ENCODE peak calls at places on chromosomes 12 and 14, in five cellular contexts. M is HCEC 1CT; O is WERI-Rb-1; K is Calu3; Z is activated T-helper 1 cell treated with anti-CD3 and anti-CD28 coated beads, Interleukin-2, amount 50 U/mL, for 16 hours. G is an unnamed sample.

GRCh38 chr12:49026678-49027480 is 8.3 kb upstream of the PRKAG1 start:
- DNase-seq in Z (no peak), M (no peak), O (no peak), K (no peak), G (no peak)

GRCh38 chr12:23949212-23950010 is at the start of gene SOX5:
- DNase-seq in K (no peak), Z (no peak), O (peak; percentile 70), M (peak; percentile 79), G (peak; percentile 35)

GRCh38 chr12:118981285-118982201 is at the start of gene SRRM4:
- DNase-seq in O (peak; percentile 98), M (no peak), K (no peak), Z (no peak), G (no peak)

GRCh38 chr12:5511644-5512584 is 80.0 kb downstream of the NTF3 start:
- DNase-seq in K (no peak), M (no peak), Z (no peak), O (no peak), G (no peak)

GRCh38 chr12:108696111-108696995 is 35.0 kb downstream of the CORO1C start:
- DNase-seq in K (no peak), M (peak; percentile 99), O (no peak), Z (no peak), G (peak; percentile 99)

GRCh38 chr12:3137268-3137761 is 60.1 kb downstream of the TSPAN9 start:
- DNase-seq in O (peak; percentile 51), Z (no peak), K (no peak), M (peak; percentile 40), G (no peak)

GRCh38 chr12:27524839-27525238 is 833 bp downstream of the PPFIBP1 start:
- DNase-seq in O (no peak), M (peak; percentile 60), K (no peak), Z (no peak), G (no peak)

GRCh38 chr12:21819236-21819635 is 44.7 kb upstream of the KCNJ8 start:
- DNase-seq in M (peak; percentile 57), K (no peak), Z (no peak), O (no peak), G (no peak)

GRCh38 chr12:54304187-54304810 is 3.5 kb upstream of the NFE2 start:
- DNase-seq in Z (no peak), O (no peak), M (no peak), K (peak; percentile 88), G (no peak)

GRCh38 chr12:126582231-126582630 is 1517.0 kb downstream of the AACS start:
- DNase-seq in Z (no peak), K (peak; percentile 58), O (no peak), M (no peak), G (peak; percentile 73)

GRCh38 chr12:41250748-41251147 is 62.6 kb downstream of the PDZRN4 start:
- DNase-seq in O (no peak), M (no peak), Z (no peak), K (peak; percentile 1), G (no peak)

GRCh38 chr12:82672811-82673495 is 13.8 kb upstream of the TMTC2 start:
- DNase-seq in K (no peak), Z (no peak), O (no peak), M (no peak), G (no peak)

GRCh38 chr14:105098316-105098715 is 33.1 kb upstream of the GPR132 start:
- DNase-seq in K (no peak), O (no peak), M (no peak), Z (no peak), G (no peak)